ENCODE peak calls at places on chromosomes 5 and 9, in nine cellular contexts. I is mammary epithelial cell, K is SK-N-SH, G is stomach, O is tibial artery, F is A673, V is ovary, P is prostate gland, H is A549. B is an unnamed sample.
A peak's percentile ranks its signal among the peaks of the same experiment; 100 is the strongest.

GRCh38 chr9:121073038-121073437 is 1.7 kb upstream of the CNTRL start:
- DNase-seq in I (peak; percentile 71), K (no peak), G (peak; percentile 39), O (peak; percentile 81), F (peak; percentile 91), V (no peak), P (no peak), H (no peak), B (peak; percentile 90)

GRCh38 chr5:108266235-108266634 is 115.7 kb downstream of the FBXL17 start:
- DNase-seq in I (peak; percentile 60), K (no peak), G (no peak), O (no peak), F (no peak), V (no peak), P (no peak), H (no peak), B (no peak)

GRCh38 chr9:27386759-27387158 is 89.8 kb upstream of the EQTN start:
- DNase-seq in I (peak; percentile 71), K (no peak), G (no peak), O (no peak), F (no peak), V (no peak), P (peak; percentile 30), H (no peak), B (no peak)

GRCh38 chr5:35458824-35459207 is 158.8 kb upstream of the SPEF2 start:
- DNase-seq in I (no peak), K (peak; percentile 24), G (peak; percentile 69), O (no peak), F (peak; percentile 37), V (no peak), P (peak; percentile 20), H (no peak), B (no peak)

GRCh38 chr9:105332471-105332870 is 88.0 kb downstream of the SLC44A1 start:
- DNase-seq in I (peak; percentile 11), K (no peak), G (no peak), O (no peak), F (no peak), V (no peak), P (no peak), H (no peak), B (no peak)

GRCh38 chr5:154371687-154372086 is 74.1 kb upstream of the SAP30L start:
- DNase-seq in I (peak; percentile 65), K (no peak), G (no peak), O (peak; percentile 74), F (peak; percentile 83), V (no peak), P (no peak), H (no peak), B (no peak)

GRCh38 chr9:99112750-99113417 is 8.0 kb downstream of the TGFBR1 start:
- DNase-seq in I (no peak), K (no peak), G (no peak), O (no peak), F (no peak), V (no peak), P (no peak), H (no peak), B (no peak)

GRCh38 chr9:130193531-130194405 is 21.6 kb downstream of the NCS1 start:
- DNase-seq in I (no peak), K (peak; percentile 69), G (no peak), O (no peak), F (no peak), V (no peak), P (no peak), H (no peak), B (no peak)

GRCh38 chr9:16986441-16987387 is 116.2 kb upstream of the BNC2 start:
- DNase-seq in I (peak; percentile 66), K (no peak), G (no peak), O (no peak), F (no peak), V (no peak), P (no peak), H (no peak), B (no peak)

GRCh38 chr5:588406-588995 is 23.6 kb upstream of the CEP72 start:
- DNase-seq in I (no peak), K (no peak), G (peak; percentile 5), O (peak; percentile 1), F (no peak), V (no peak), P (no peak), H (no peak), B (no peak)

GRCh38 chr5:587403-587802 is 24.7 kb upstream of the CEP72 start:
- DNase-seq in I (no peak), K (no peak), G (peak; percentile 11), O (no peak), F (no peak), V (no peak), P (no peak), H (no peak), B (no peak)

GRCh38 chr5:585556-585955 is 26.6 kb upstream of the CEP72 start:
- DNase-seq in I (no peak), K (no peak), G (peak; percentile 11), O (peak; percentile 14), F (no peak), V (no peak), P (no peak), H (no peak), B (no peak)

GRCh38 chr5:585962-586628 is 26.0 kb upstream of the CEP72 start:
- DNase-seq in I (no peak), K (no peak), G (peak; percentile 9), O (no peak), F (no peak), V (no peak), P (no peak), H (no peak), B (no peak)

DNA sequence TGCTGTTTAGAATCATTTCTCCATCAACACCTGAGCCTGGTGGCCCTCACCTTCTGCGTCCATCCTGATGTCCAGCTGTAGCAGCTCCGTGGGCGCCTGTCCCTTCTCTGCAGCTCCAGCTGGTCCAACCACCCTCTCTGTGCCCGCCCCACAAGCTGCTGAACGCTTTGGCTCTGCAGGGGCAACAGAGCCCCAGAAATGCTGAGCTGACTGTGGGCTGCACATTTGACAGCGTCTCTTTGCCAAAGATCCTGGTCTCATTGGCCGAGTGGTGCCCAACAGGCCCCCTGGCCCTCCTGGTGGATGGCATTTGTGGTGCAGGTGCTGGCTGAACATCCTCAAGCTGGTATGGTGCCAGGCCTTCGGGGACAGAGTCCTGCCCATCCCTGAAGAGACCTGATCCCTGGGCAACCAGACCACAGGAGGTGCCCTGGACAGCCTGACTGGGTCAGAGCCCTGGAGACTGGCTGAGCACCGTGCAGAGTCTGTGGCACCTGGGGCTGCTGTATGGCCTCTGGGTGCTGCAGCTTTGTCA is 25.3 kb upstream of the CEP72 start:
- DNase-seq in I (no peak), K (no peak), G (peak; percentile 23), O (peak; percentile 6), F (no peak), V (no peak), P (no peak), H (peak; percentile 55), B (no peak)
- TF ChIP-seq CTCF in I (peak; percentile 28), K (no peak), G (no peak), O (no peak), F (no peak), V (no peak), P (no peak), H (no peak), B (no peak)

GRCh38 chr5:98781520-98781919 is 8.1 kb downstream of the RGMB start:
- DNase-seq in I (no peak), K (no peak), G (no peak), O (no peak), F (no peak), V (no peak), P (no peak), H (no peak), B (no peak)
- H3K4me1 ChIP-seq in I (peaks cover 12% of the 10 kb centered on the region), K (peaks cover 68% of the 10 kb centered on the region), G (peaks cover 98% of the 10 kb centered on the region), O (peaks cover 36% of the 10 kb centered on the region), F (peaks cover 13% of the 10 kb centered on the region), V (peaks cover 23% of the 10 kb centered on the region), P (peaks cover 26% of the 10 kb centered on the region), H (no peaks in the 10 kb centered on the region), B (no peaks in the 10 kb centered on the region)

GRCh38 chr5:179766021-179766725 is 27.6 kb upstream of the LTC4S start:
- DNase-seq in I (no peak), K (peak; percentile 43), G (no peak), O (no peak), F (no peak), V (no peak), P (no peak), H (no peak), B (no peak)
- H3K27ac ChIP-seq in I (no peak overlapping the region), K (peak overlapping the region; percentile 88), G (peak overlapping the region; percentile 29), O (peak overlapping the region; percentile 70), F (peak overlapping the region; percentile 67), V (no peak overlapping the region), P (no peak overlapping the region), H (peak overlapping the region; percentile 74), B (peak overlapping the region; percentile 59)

DNA sequence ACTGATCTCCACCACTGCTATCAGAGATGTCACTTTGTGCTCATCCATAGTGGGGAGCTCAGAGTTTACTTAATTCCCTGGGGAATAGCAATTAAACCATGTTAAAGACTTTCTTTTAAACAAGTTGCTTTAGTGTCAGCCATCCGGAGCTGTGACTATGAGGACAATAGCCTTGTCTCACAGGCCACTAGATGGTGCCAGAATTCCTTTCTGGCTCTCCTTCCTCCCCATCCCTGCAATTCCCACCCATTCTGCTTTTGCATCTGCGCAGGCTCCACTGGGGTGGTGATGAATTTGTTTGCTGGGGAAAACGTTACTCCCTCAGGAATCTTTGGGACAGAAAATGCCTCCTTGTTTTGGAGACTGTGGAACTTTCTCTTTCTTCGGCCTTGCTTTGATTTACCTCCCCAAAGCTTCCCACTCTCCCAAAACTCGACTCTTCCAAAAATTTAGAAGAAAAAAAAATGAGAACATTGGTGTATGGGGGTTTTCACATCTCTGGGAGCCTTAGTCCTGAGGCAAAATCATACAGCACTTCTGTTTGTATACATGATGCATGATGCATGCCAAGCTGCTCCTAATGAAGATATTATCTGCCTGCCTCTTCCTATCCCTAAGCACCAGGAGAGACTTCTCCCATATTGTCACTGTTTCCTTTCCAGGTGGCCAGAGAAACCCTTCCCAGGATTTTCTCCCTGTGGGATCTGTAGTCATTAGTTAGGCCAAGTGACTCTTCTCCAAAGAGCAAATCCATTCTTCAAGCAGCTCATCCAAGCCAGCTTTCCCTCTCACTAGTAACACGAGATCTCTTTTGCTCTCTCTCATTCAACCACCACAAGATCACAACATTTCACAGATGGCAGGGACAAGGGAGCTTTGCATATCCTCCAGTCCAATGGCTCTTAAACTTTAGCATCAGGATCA is 466.1 kb downstream of the TLR4 start:
- DNase-seq in I (peak; percentile 53), K (peak; percentile 57), G (no peak), O (no peak), F (peak; percentile 62), V (no peak), P (peak; percentile 6), H (peak; percentile 21), B (no peak)
- TF ChIP-seq CTCF in I (peak; percentile 91), K (peak; percentile 60), G (peak; percentile 26), O (peak; percentile 42), F (peak; percentile 71), V (no peak), P (no peak), H (peak; percentile 79), B (peak; percentile 75)

GRCh38 chr5:150644496-150644895 is 4.0 kb downstream of the SYNPO start:
- DNase-seq in I (no peak), K (peak; percentile 85), G (peak; percentile 63), O (no peak), F (no peak), V (no peak), P (no peak), H (no peak), B (no peak)
- H3K4me1 ChIP-seq in I (peaks cover 55% of the 10 kb centered on the region), K (peaks cover 51% of the 10 kb centered on the region), G (peaks cover 91% of the 10 kb centered on the region), O (peaks cover 87% of the 10 kb centered on the region), F (peaks cover 46% of the 10 kb centered on the region), V (peaks cover 61% of the 10 kb centered on the region), P (peaks cover 11% of the 10 kb centered on the region), H (peaks cover 57% of the 10 kb centered on the region), B (no peaks in the 10 kb centered on the region)

B was measured in right atrium auricular region.